ENCODE peak calls at places on chromosomes 2 and 18, in five cellular contexts. W is SHP77; A is choroid plexus epithelial cell; P is activated CD8-positive, alpha-beta memory T cell treated with anti-CD3 and anti-CD28 coated beads, Interleukin-2, amount 10 ng/mL, durations not matched to agents 7 days and 5 days; D is BJ. Z is an unnamed sample.
A peak's percentile ranks its signal among the peaks of the same experiment; 100 is the strongest.

GRCh38 chr2:402206-402605 is 114.3 kb upstream of the ALKAL2 start:
- DNase-seq in W (no peak), A (no peak), P (no peak), D (no peak), Z (no peak)

GRCh38 chr18:199214-199613 is 40.9 kb downstream of the USP14 start:
- DNase-seq in W (no peak), A (no peak), P (no peak), D (no peak), Z (no peak)

GRCh38 chr2:191845248-191845715 is 1.6 kb downstream of the CAVIN2 start:
- DNase-seq in W (no peak), A (peak; percentile 40), P (no peak), D (no peak), Z (no peak)

GRCh38 chr2:54042908-54043620 is 72.3 kb upstream of the PSME4 start:
- DNase-seq in W (no peak), A (no peak), P (no peak), D (no peak), Z (no peak)

GRCh38 chr2:84946204-84947009 is 24.6 kb upstream of the KCMF1 start:
- DNase-seq in W (no peak), A (peak; percentile 56), P (peak; percentile 82), D (peak; percentile 74), Z (peak; percentile 71)

GRCh38 chr18:8757598-8757997 is 52.2 kb downstream of the MTCL1 start:
- DNase-seq in W (no peak), A (no peak), P (no peak), D (no peak), Z (no peak)

GRCh38 chr2:225328192-225328591 is 71.3 kb upstream of the NYAP2 start:
- DNase-seq in W (no peak), A (peak; percentile 75), P (no peak), D (no peak), Z (peak; percentile 92)

GRCh38 chr2:190407662-190408537 is at the start of gene MFSD6:
- DNase-seq in W (peak; percentile 54), A (no peak), P (peak; percentile 75), D (no peak), Z (no peak)

GRCh38 chr2:145538661-145539319 is 1018.9 kb upstream of the ZEB2 start:
- DNase-seq in W (no peak), A (no peak), P (no peak), D (no peak), Z (no peak)

GRCh38 chr2:195121341-195121740 is 535.7 kb upstream of the SLC39A10 start:
- DNase-seq in W (no peak), A (no peak), P (no peak), D (no peak), Z (no peak)

GRCh38 chr18:59681521-59682004 is 15.7 kb downstream of the CCBE1 start:
- DNase-seq in W (no peak), A (no peak), P (no peak), D (no peak), Z (no peak)